ENCODE peak calls at places on chromosomes 1 and 21, in eight cellular contexts. G, D, O, Y, W, I, J and H are unnamed samples.

GRCh38 chr1:76154213-76154956 is 79.8 kb downstream of the ST6GALNAC3 start:
- DNase-seq in J (peak; percentile 41), G (peak; percentile 50), I (peak; percentile 81), Y (peak; percentile 88), D (peak; percentile 94), O (peak; percentile 54), W (peak; percentile 73), H (peak; percentile 63)

GRCh38 chr1:53043271-53043670 is 18.7 kb upstream of the PODN start:
- DNase-seq in G (no peak), O (no peak), Y (peak; percentile 31), J (no peak), I (no peak), D (no peak), W (no peak), H (no peak)

GRCh38 chr1:107795994-107796393 is 169.0 kb downstream of the VAV3 start:
- DNase-seq in Y (no peak), O (no peak), I (no peak), W (no peak), J (no peak), D (no peak), G (no peak), H (no peak)

GRCh38 chr1:6424000-6424565 is 493 bp upstream of the ESPN start:
- DNase-seq in J (no peak), W (peak; percentile 73), D (no peak), I (no peak), Y (peak; percentile 78), G (no peak), O (no peak), H (no peak)

GRCh38 chr1:113391643-113392271 is 1.4 kb downstream of the MAGI3 start:
- DNase-seq in O (peak; percentile 43), J (no peak), Y (no peak), D (no peak), I (peak; percentile 18), G (no peak), W (no peak), H (peak; percentile 26)

GRCh38 chr1:11530731-11531311 is 51.9 kb downstream of the DISP3 start:
- DNase-seq in G (no peak), O (no peak), W (no peak), J (no peak), D (peak; percentile 56), I (no peak), Y (no peak), H (no peak)

GRCh38 chr1:29094954-29095353 is 28.7 kb downstream of the TMEM200B start:
- DNase-seq in G (no peak), J (no peak), D (no peak), W (no peak), I (no peak), O (no peak), Y (no peak), H (no peak)

GRCh38 chr1:186212574-186213224 is 162.4 kb downstream of the TPR start:
- DNase-seq in D (no peak), Y (peak; percentile 95), J (peak; percentile 21), G (peak; percentile 80), I (peak; percentile 86), W (peak; percentile 44), O (peak; percentile 32), H (no peak)

GRCh38 chr1:178560871-178561376 is 48.0 kb downstream of the TEX35 start:
- DNase-seq in W (no peak), D (no peak), Y (no peak), J (no peak), G (no peak), O (no peak), I (no peak), H (no peak)

GRCh38 chr1:11279152-11279551 is 6.2 kb downstream of the UBIAD1 start:
- DNase-seq in G (no peak), Y (no peak), J (no peak), D (no peak), I (no peak), W (no peak), O (no peak), H (no peak)

GRCh38 chr1:245046764-245047163 is 108.0 kb upstream of the KIF26B start:
- DNase-seq in O (no peak), Y (peak; percentile 33), D (no peak), J (no peak), W (no peak), I (no peak), G (no peak), H (no peak)

GRCh38 chr21:42337830-42338729 is 12.7 kb downstream of the TFF2 start:
- DNase-seq in D (peak; percentile 91), I (peak; percentile 76), G (no peak), O (peak; percentile 88), Y (peak; percentile 94), W (peak; percentile 55), J (peak; percentile 54), H (peak; percentile 82)

GRCh38 chr1:68623700-68624099 is 126.8 kb upstream of the DEPDC1 start:
- DNase-seq in I (no peak), Y (no peak), O (no peak), G (no peak), J (no peak), D (no peak), W (no peak), H (no peak)

GRCh38 chr21:39676054-39676771 is 63.5 kb downstream of the B3GALT5 start:
- DNase-seq in J (no peak), I (no peak), O (peak; percentile 50), W (peak; percentile 88), Y (no peak), D (no peak), G (no peak), H (peak; percentile 72)

GRCh38 chr1:231387770-231388669 is 34.1 kb downstream of the EGLN1 start:
- DNase-seq in O (no peak), J (no peak), Y (no peak), D (no peak), W (no peak), G (no peak), I (no peak), H (no peak)

GRCh38 chr1:34709547-34709946 is 45.3 kb upstream of the GJB5 start:
- DNase-seq in G (no peak), J (no peak), Y (peak; percentile 28), O (no peak), D (no peak), W (no peak), I (peak; percentile 6), H (no peak)

GRCh38 chr1:27292111-27292510 is 29.9 kb upstream of the TMEM222 start:
- DNase-seq in W (no peak), G (peak; percentile 6), D (no peak), J (no peak), O (no peak), I (no peak), Y (no peak), H (no peak)

GRCh38 chr1:45198185-45198584 is 8.2 kb downstream of the ZSWIM5 start:
- DNase-seq in O (no peak), G (no peak), Y (no peak), W (no peak), J (no peak), D (no peak), I (no peak), H (no peak)

GRCh38 chr1:45200435-45200834 is 6.0 kb downstream of the ZSWIM5 start:
- DNase-seq in D (no peak), I (no peak), J (no peak), G (no peak), O (no peak), W (no peak), Y (no peak), H (no peak)

GRCh38 chr1:45200906-45201500 is 5.4 kb downstream of the ZSWIM5 start:
- DNase-seq in G (no peak), W (no peak), Y (peak; percentile 28), D (no peak), O (no peak), J (no peak), I (no peak), H (no peak)

GRCh38 chr1:45191418-45191783 is 15.0 kb downstream of the ZSWIM5 start:
- DNase-seq in I (no peak), W (no peak), O (no peak), Y (no peak), J (no peak), D (no peak), G (no peak), H (no peak)

GRCh38 chr1:45196863-45197262 is 9.5 kb downstream of the ZSWIM5 start:
- DNase-seq in G (no peak), I (no peak), J (no peak), D (no peak), W (no peak), O (no peak), Y (no peak), H (no peak)
- H3K4me3 ChIP-seq in G (no peak overlapping the region), I (no peak overlapping the region), J (no peak overlapping the region), D (no peak overlapping the region), W (no peak overlapping the region), O (no peak overlapping the region), Y (no peak overlapping the region), H (no peak overlapping the region)

DNA sequence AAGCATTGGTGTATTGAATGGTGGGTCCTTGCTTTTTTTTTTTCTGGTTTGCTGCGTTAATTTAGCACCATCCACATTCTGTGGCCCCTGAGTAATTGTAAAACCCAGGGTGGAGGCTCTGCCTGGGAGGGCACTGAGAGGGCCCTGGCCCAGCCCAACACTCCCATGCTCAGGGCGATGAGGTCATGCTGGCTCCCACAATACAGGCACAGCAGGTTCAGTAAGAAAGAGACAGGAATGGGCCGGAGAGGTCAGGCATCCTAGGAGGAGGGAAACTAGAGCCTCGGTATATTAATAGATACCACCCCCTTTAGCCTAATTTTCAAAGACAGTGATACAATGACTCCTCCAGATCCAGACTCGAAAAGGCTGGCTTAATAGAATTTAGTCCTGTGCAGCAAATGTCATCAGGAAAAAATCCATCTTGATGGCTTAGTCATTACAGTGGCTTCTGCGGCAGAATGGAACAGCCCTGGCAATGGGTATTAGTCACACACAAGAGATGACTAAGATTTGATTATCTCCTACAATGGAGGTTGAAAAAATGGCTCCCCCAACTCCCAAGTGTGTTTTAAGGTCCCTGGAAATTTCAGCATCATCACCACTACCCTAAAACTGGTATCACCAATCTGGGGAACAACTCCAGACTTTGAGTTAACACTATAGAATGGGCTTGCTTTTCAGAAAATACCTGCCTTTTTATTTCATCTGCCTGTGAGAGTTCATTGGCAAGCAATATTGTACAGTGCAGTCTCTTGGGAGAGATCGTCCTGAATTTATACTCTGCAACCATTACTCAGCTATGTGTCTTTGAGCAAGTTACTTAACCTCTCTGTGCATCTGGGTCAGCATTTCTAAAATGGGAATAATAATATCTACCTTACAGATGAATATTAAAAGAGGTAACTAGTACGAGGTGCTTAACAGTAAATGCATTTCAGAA is 43.9 kb upstream of the LYST start:
- DNase-seq in Y (peak; percentile 51), G (peak; percentile 93), W (peak; percentile 50), O (no peak), J (peak; percentile 53), D (no peak), I (peak; percentile 11), H (no peak)
- TF ChIP-seq POLR2AphosphoS5 in Y (no peak), G (peak; percentile 49), W (peak; percentile 79), O (no peak), J (no peak), D (no peak), I (no peak), H (no peak)

GRCh38 chr1:224815647-224816046 is 113.8 kb upstream of the DNAH14 start:
- DNase-seq in G (no peak), J (no peak), Y (no peak), I (no peak), W (no peak), D (no peak), O (no peak), H (no peak)
- H3K27ac ChIP-seq in G (no peak overlapping the region), J (no peak overlapping the region), Y (no peak overlapping the region), I (no peak overlapping the region), W (no peak overlapping the region), D (no peak overlapping the region), O (no peak overlapping the region), H (no peak overlapping the region)

DNA sequence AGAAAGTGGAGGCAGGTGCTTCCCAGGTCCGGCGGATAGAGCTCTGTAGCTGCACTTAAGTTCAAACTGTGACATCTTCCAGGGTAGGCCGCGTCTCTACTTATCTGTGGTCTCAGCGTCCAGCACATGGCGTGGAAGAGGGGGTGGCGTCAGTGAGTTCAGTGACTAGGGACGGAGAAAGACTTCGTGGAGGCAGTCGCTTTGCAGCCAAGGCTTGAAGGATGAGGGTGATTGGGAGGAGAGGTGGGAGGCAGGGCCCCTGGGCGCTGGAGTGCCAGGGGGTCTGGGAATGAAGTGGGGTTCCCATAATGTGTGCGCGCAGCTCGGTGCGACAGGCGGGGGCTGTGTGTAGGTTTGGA is 444 bp upstream of the AGO1 start:
- DNase-seq in O (no peak), D (no peak), G (no peak), W (no peak), J (no peak), Y (no peak), I (peak; percentile 80), H (no peak)
- H3K4me3 ChIP-seq in O (peak overlapping the region; percentile 96), D (peak overlapping the region; percentile 98), G (peak overlapping the region; percentile 94), W (peak overlapping the region; percentile 96), J (no peak overlapping the region), Y (peak overlapping the region; percentile 98), I (peak overlapping the region; percentile 64), H (peak overlapping the region; percentile 89)